ENCODE peak calls at places on chromosomes 2 and 18, in five cellular contexts. B is fibroblast of lung, H is sigmoid colon, R is osteoblast, J is pancreas. L is an unnamed sample.

GRCh38 chr2:147156970-147157369 is 687.9 kb upstream of the ACVR2A start:
- DNase-seq in B (no peak), H (no peak), R (no peak), J (no peak), L (no peak)

GRCh38 chr2:235802542-235802941 is 308.7 kb downstream of the AGAP1 start:
- DNase-seq in B (no peak), H (no peak), R (no peak), J (no peak), L (no peak)

GRCh38 chr2:149330127-149331022 is at the start of gene LYPD6:
- DNase-seq in B (peak), H (peak), R (peak), J (peak), L (peak)

GRCh38 chr2:170493698-170494097 is 221.4 kb upstream of the SP5 start:
- DNase-seq in B (peak), H (no peak), R (no peak), J (no peak), L (peak)

GRCh38 chr2:156190532-156190931 is 142.0 kb downstream of the NR4A2 start:
- DNase-seq in B (no peak), H (no peak), R (no peak), J (no peak), L (peak)

GRCh38 chr18:3269241-3269640 is 7.3 kb downstream of the MYL12B start:
- DNase-seq in B (no peak), H (no peak), R (peak), J (no peak), L (no peak)

GRCh38 chr2:1747065-1747941 is 3.0 kb upstream of the PXDN start:
- DNase-seq in B (no peak), H (no peak), R (peak), J (no peak), L (peak)

GRCh38 chr2:43171789-43172188 is 54.6 kb downstream of the ZFP36L2 start:
- DNase-seq in B (peak), H (peak), R (peak), J (peak), L (peak)

GRCh38 chr2:120732506-120733237 is 3.0 kb upstream of the GLI2 start:
- DNase-seq in B (no peak), H (no peak), R (no peak), J (no peak), L (no peak)

GRCh38 chr18:27661320-27662049 is 476.4 kb upstream of the CHST9 start:
- DNase-seq in B (no peak), H (no peak), R (no peak), J (no peak), L (no peak)

GRCh38 chr2:191691016-191691725 is 13.2 kb downstream of the NABP1 start:
- DNase-seq in B (peak), H (no peak), R (no peak), J (no peak), L (peak)

GRCh38 chr2:7972670-7973069 is 709.2 kb upstream of the ID2 start:
- DNase-seq in B (no peak), H (no peak), R (no peak), J (no peak), L (no peak)

GRCh38 chr2:11352781-11353537 is 8.5 kb upstream of the ROCK2 start:
- DNase-seq in B (no peak), H (no peak), R (no peak), J (no peak), L (no peak)

GRCh38 chr18:23451491-23451890 is 1.6 kb upstream of the RIOK3 start:
- DNase-seq in B (no peak), H (no peak), R (no peak), J (no peak), L (no peak)

GRCh38 chr2:25032901-25033300 is 9.0 kb upstream of the EFR3B start:
- DNase-seq in B (no peak), H (no peak), R (no peak), J (no peak), L (no peak)

GRCh38 chr2:212777020-212777491 is 238.5 kb upstream of the ERBB4 start:
- DNase-seq in B (peak), H (no peak), R (peak), J (no peak), L (no peak)

GRCh38 chr2:31137211-31138036 is 816 bp downstream of the GALNT14 start:
- DNase-seq in B (no peak), H (no peak), R (peak), J (no peak), L (no peak)

GRCh38 chr2:11379558-11379957 is 35.1 kb upstream of the ROCK2 start:
- DNase-seq in B (no peak), H (no peak), R (peak), J (no peak), L (no peak)

GRCh38 chr18:34932792-34933466 is 108.3 kb upstream of the MAPRE2 start:
- DNase-seq in B (no peak), H (no peak), R (no peak), J (no peak), L (no peak)

GRCh38 chr18:50372743-50373142 is 2.1 kb upstream of the SKA1 start:
- DNase-seq in B (no peak), H (no peak), R (no peak), J (no peak), L (no peak)

GRCh38 chr2:8178916-8179315 is 502.9 kb upstream of the ID2 start:
- DNase-seq in B (no peak), H (no peak), R (no peak), J (no peak), L (no peak)

GRCh38 chr2:200125463-200125862 is 170.1 kb downstream of the MAIP1 start:
- DNase-seq in B (no peak), H (no peak), R (no peak), J (no peak), L (peak)

GRCh38 chr2:148545387-148546256 is 98.9 kb upstream of the EPC2 start:
- DNase-seq in B (no peak), H (no peak), R (no peak), J (no peak), L (no peak)

GRCh38 chr2:48749820-48750739 is 5.4 kb downstream of the LHCGR start:
- DNase-seq in B (no peak), H (no peak), R (no peak), J (no peak), L (no peak)

GRCh38 chr2:229627728-229628127 is 86.6 kb downstream of the DNER start:
- DNase-seq in B (no peak), H (no peak), R (no peak), J (no peak), L (no peak)

GRCh38 chr2:240567137-240567871 is 980 bp upstream of the RNPEPL1 start:
- DNase-seq in B (no peak), H (peak), R (peak), J (peak), L (peak)

GRCh38 chr2:101999122-101999789 is 7.5 kb downstream of the IL1R2 start:
- DNase-seq in B (no peak), H (no peak), R (peak), J (peak), L (peak)

GRCh38 chr18:41162191-41162590 is 792.8 kb upstream of the PIK3C3 start:
- DNase-seq in B (no peak), H (no peak), R (no peak), J (no peak), L (no peak)

GRCh38 chr18:13003466-13003896 is 12.3 kb downstream of the CEP192 start:
- DNase-seq in B (peak), H (no peak), R (peak), J (no peak), L (peak)

GRCh38 chr2:2743164-2743571 is 412.1 kb upstream of the MYT1L start:
- DNase-seq in B (no peak), H (peak), R (peak), J (no peak), L (peak)

GRCh38 chr2:161990741-161991140 is 83.3 kb downstream of the DPP4 start:
- DNase-seq in B (peak), H (no peak), R (peak), J (no peak), L (no peak)

GRCh38 chr2:223835701-223836532 is 1.5 kb downstream of the AP1S3 start:
- DNase-seq in B (no peak), H (no peak), R (peak), J (no peak), L (peak)

GRCh38 chr2:209368924-209369323 is 54.9 kb upstream of the MAP2 start:
- DNase-seq in B (peak), H (no peak), R (peak), J (peak), L (peak)

GRCh38 chr2:132632000-132632649 is 37.9 kb downstream of the LYPD1 start:
- DNase-seq in B (no peak), H (no peak), R (no peak), J (no peak), L (peak)

GRCh38 chr2:160551259-160551658 is 57.7 kb upstream of the RBMS1 start:
- DNase-seq in B (no peak), H (no peak), R (no peak), J (no peak), L (no peak)

GRCh38 chr2:115529627-115530026 is 1087.2 kb downstream of the DPP10 start:
- DNase-seq in B (no peak), H (no peak), R (peak), J (no peak), L (no peak)

GRCh38 chr2:64104944-64105343 is 39.3 kb downstream of the PELI1 start:
- DNase-seq in B (no peak), H (no peak), R (no peak), J (no peak), L (no peak)

GRCh38 chr2:54977149-54977548 is 73.1 kb downstream of the RTN4 start:
- DNase-seq in B (peak), H (no peak), R (no peak), J (no peak), L (no peak)

GRCh38 chr2:19688059-19688458 is 213.7 kb downstream of the TTC32 start:
- DNase-seq in B (peak), H (no peak), R (no peak), J (no peak), L (no peak)

GRCh38 chr2:19691892-19692291 is 209.9 kb downstream of the TTC32 start:
- DNase-seq in B (no peak), H (no peak), R (no peak), J (no peak), L (no peak)

GRCh38 chr2:19687260-19687659 is 214.5 kb downstream of the TTC32 start:
- DNase-seq in B (no peak), H (no peak), R (no peak), J (no peak), L (no peak)

GRCh38 chr2:19690429-19690828 is 211.4 kb downstream of the TTC32 start:
- DNase-seq in B (no peak), H (no peak), R (no peak), J (no peak), L (no peak)

DNA sequence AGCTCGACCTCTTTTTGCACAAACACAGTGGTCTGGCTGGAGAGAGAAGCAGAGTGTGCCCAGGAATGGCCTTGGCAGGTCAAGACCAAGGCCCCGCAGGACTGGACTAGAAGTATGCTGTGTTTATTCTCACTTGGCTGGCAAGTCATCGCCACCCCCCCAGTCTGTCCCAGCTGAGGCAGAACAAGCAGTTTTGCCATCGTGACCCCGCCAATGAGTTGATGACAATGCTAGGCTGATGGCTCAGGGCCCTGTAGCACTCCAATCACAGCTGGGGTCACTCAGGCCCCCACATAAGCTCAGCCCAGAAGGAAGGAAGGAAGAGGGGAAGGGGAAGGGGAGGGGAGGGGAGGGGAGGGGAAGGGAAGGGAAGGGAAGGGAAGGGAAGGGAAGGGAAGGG is 212.0 kb downstream of the TTC32 start:
- DNase-seq in B (no peak), H (no peak), R (no peak), J (no peak), L (no peak)
- H3K27ac ChIP-seq in B (no peak), H (no peak), R (no peak), J (no peak), L (no peak)

GRCh38 chr18:57475408-57475807 is 40.2 kb downstream of the ONECUT2 start:
- DNase-seq in B (no peak), H (no peak), R (peak), J (no peak), L (no peak)
- H3K4me3 ChIP-seq in B (no peak), H (no peak), R (no peak), J (no peak), L (no peak)

DNA sequence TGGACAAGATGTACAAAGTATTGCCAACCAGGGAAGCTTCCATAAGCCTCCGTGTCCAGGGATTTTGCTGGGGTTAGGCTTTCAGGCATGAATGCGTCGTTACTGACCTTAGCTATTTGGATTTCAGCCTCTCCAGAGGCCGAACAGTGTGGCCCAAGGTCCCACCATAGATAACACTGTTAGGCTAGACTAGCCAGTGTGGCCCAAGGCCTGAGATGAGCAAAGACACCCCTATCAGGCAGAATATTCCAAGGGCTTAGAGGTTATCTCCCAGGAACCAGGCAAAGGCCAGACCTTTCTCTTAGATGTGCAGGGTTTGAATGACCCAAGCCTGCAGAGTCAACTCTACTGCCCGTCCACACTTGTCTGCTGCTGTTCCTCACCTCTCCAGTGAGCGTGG is 131.7 kb upstream of the NDUFV2 start:
- DNase-seq in B (no peak), H (no peak), R (no peak), J (no peak), L (no peak)
- TF ChIP-seq CTCF in B (no peak), H (no peak), R (no peak), J (no peak), L (no peak)

DNA sequence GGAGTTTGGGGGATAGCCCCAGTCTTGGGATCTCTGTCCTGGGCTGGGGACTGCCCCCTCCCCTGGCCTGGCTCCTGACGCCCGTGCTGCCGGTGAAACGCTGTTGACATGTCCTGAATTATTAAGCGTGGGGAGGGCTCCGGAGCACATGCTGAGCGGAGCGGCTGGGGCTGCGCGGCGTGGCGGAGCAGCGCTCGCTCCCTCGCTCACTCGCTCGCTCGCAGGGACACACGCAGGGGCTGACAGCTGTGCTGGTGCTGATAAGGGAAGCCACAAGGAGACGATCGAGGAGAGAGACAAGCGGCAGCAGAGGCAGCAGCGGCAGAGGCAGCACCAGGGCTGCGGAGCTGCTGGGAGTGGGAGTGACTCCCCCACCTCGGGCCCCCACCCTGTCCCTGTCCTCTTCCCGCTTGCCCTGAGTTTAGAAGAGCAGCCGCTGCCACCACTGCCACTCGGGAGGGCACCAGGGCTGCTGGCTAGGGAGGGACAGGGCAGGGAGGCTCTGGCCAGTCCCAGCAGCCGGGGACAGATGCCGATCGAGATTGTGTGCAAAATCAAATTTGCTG is at the start of gene ASIC4:
- DNase-seq in B (no peak), H (no peak), R (no peak), J (no peak), L (no peak)
- H3K27ac ChIP-seq in B (no peak), H (no peak), R (no peak), J (no peak), L (no peak)

GRCh38 chr2:30113617-30114293 is 33.1 kb upstream of the YPEL5 start:
- DNase-seq in B (peak), H (no peak), R (peak), J (no peak), L (no peak)
- H3K4me3 ChIP-seq in B (no peak), H (no peak), R (no peak), J (no peak), L (no peak)

GRCh38 chr2:38590053-38590452 is 12.7 kb downstream of the HNRNPLL start:
- DNase-seq in B (no peak), H (no peak), R (no peak), J (no peak), L (no peak)
- TF ChIP-seq CTCF in B (peak), H (no peak), R (peak), J (no peak), L (no peak)

DNA sequence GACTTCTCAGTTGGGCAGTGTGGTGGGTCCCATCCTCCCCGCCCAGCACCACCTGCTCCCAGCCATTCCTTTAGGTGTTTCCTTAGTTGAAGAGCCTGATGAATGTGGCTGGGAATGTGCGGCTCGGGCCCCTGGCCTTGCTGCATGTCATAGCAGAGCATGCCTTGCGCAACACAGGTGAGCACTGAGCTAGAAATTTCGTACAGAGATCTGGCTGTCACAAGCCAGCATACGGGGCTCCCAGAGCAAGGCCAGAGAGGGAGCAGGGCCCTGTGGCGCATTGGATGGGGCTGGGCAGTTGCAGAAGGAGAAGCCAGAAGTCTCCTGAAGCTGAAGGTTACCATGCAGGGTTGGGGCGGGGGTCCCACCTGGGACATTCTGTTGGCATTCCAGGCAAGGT is 129.7 kb downstream of the WDSUB1 start:
- DNase-seq in B (no peak), H (no peak), R (no peak), J (no peak), L (no peak)
- H3K27ac ChIP-seq in B (no peak), H (no peak), R (no peak), J (peak), L (no peak)

DNA sequence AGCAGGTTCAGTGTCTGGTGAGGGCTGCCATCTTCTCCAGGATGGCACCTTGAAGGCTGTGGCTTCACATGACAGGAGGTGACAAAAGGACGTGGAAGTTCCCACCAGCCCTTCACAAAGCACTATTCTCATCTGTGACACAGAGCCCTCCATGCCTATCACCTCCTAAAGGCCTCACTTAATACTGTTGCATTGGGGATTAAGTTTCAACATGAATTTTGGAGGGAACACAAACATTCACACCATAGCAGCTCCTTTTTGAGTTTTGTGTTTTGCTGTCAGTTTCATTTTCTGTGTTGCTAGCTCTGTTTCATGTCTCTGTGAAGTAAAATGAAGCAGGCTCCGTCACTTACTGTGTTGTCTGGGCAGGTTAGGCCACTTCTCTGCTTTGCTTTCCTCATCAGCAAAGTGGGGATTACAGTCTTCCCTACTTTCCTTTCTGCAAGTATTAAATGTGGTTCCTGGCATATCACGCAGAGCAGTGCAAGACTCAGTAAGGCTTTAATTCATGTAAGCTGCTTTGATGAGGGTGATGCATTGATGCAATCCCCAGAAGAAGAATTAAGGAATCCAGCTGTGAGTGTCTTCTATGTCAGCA is 31.6 kb downstream of the LIMS1 start:
- DNase-seq in B (no peak), H (no peak), R (no peak), J (no peak), L (no peak)
- H3K4me3 ChIP-seq in B (no peak), H (no peak), R (no peak), J (no peak), L (no peak)

L was measured in colonic mucosa.